ENCODE peak calls at places on chromosomes 4 and X, in six cellular contexts. U is stimulated activated naive CD8-positive, alpha-beta T cell treated with anti-CD3 and anti-CD28 coated beads, Interleukin-15, Interleukin-2, amounts not matched to agents 100 U/mL and 50 U/mL, for 24 hours; A is smooth muscle cell of the brain vasculature; H is HFF-Myc; S is occipital lobe; J is substantia nigra. Y is an unnamed sample.

GRCh38 chrX:5431823-5432222 is 796.8 kb downstream of the NLGN4X start:
- DNase-seq in U (no peak), A (no peak), H (no peak), S (no peak), J (no peak), Y (no peak)

GRCh38 chr4:85610450-85610849 is 135.5 kb downstream of the ARHGAP24 start:
- DNase-seq in U (no peak), A (no peak), H (no peak), S (no peak), J (no peak), Y (no peak)

GRCh38 chr4:150315691-150316090 is 237.4 kb downstream of the DCLK2 start:
- DNase-seq in U (no peak), A (no peak), H (no peak), S (no peak), J (no peak), Y (no peak)

GRCh38 chr4:27635936-27636913 is 775.6 kb downstream of the STIM2 start:
- DNase-seq in U (no peak), A (no peak), H (no peak), S (no peak), J (no peak), Y (no peak)

GRCh38 chr4:7761312-7761711 is 178.3 kb downstream of the AFAP1 start:
- DNase-seq in U (no peak), A (no peak), H (no peak), S (no peak), J (no peak), Y (no peak)

GRCh38 chr4:2583517-2583916 is 47.1 kb downstream of the FAM193A start:
- DNase-seq in U (no peak), A (no peak), H (no peak), S (no peak), J (no peak), Y (no peak)

GRCh38 chrX:37812110-37812509 is 32.3 kb downstream of the CYBB start:
- DNase-seq in U (no peak), A (no peak), H (no peak), S (no peak), J (no peak), Y (no peak)

GRCh38 chr4:8117278-8117682 is 41.3 kb downstream of the ABLIM2 start:
- DNase-seq in U (peak; percentile 56), A (no peak), H (no peak), S (no peak), J (no peak), Y (peak; percentile 54)

GRCh38 chr4:44279469-44279868 is 169.1 kb downstream of the KCTD8 start:
- DNase-seq in U (no peak), A (no peak), H (no peak), S (no peak), J (no peak), Y (no peak)

GRCh38 chr4:4666187-4666586 is 124.3 kb upstream of the STX18 start:
- DNase-seq in U (no peak), A (no peak), H (no peak), S (no peak), J (no peak), Y (no peak)

GRCh38 chr4:39043058-39043696 is 11.0 kb upstream of the TMEM156 start:
- DNase-seq in U (no peak), A (no peak), H (no peak), S (no peak), J (no peak), Y (no peak)

GRCh38 chr4:185112104-185112503 is 31.0 kb upstream of the SLC25A4 start:
- DNase-seq in U (no peak), A (peak; percentile 74), H (peak; percentile 92), S (no peak), J (no peak), Y (no peak)

GRCh38 chrX:69088171-69088938 is 76.9 kb downstream of the PJA1 start:
- DNase-seq in U (no peak), A (no peak), H (no peak), S (no peak), J (no peak), Y (no peak)

GRCh38 chr4:77092832-77093800 is 17.3 kb upstream of the CCNI start:
- DNase-seq in U (no peak), A (no peak), H (no peak), S (no peak), J (no peak), Y (no peak)

Y was measured in activated naive CD4-positive, alpha-beta T cell treated with anti-CD3 and anti-CD28 coated beads, Interleukin-2, amount 10 ng/mL, durations not matched to agents 7 days and 5 days.